ENCODE peak calls at places on chromosome 13, in six cellular contexts. M is A549, U is GM12878, S is endothelial cell of umbilical vein, I is HepG2, Y is K562. E is an unnamed sample.

GRCh38 chr13:113882266-113882627 is 18.4 kb upstream of the GAS6 start:
- DNase-seq in M (no peak), U (no peak), S (peak), I (no peak), Y (no peak), E (no peak)

GRCh38 chr13:50244913-50245574 is 229.8 kb downstream of the KCNRG start:
- DNase-seq in M (peak), U (peak), S (peak), I (peak), Y (peak), E (peak)

GRCh38 chr13:59475911-59476310 is 687.8 kb downstream of the DIAPH3 start:
- DNase-seq in M (no peak), U (no peak), S (peak), I (no peak), Y (no peak), E (no peak)

GRCh38 chr13:100128373-100128772 is 39.5 kb downstream of the PCCA start:
- DNase-seq in M (peak), U (no peak), S (no peak), I (peak), Y (no peak), E (peak)

GRCh38 chr13:38730332-38730731 is 43.5 kb downstream of the FREM2 start:
- DNase-seq in M (no peak), U (no peak), S (no peak), I (no peak), Y (no peak), E (no peak)

GRCh38 chr13:90414691-90415596 is 932.5 kb upstream of the MIR17HG start:
- DNase-seq in M (peak), U (no peak), S (peak), I (no peak), Y (no peak), E (peak)

GRCh38 chr13:98370806-98371553 is 193.9 kb upstream of the RNF113B start:
- DNase-seq in M (no peak), U (no peak), S (no peak), I (no peak), Y (no peak), E (no peak)

GRCh38 chr13:109790951-109791605 is 4.7 kb upstream of the IRS2 start:
- DNase-seq in M (peak), U (no peak), S (peak), I (peak), Y (no peak), E (peak)

GRCh38 chr13:99182439-99182838 is 18.2 kb upstream of the UBAC2 start:
- DNase-seq in M (no peak), U (no peak), S (no peak), I (no peak), Y (no peak), E (peak)

GRCh38 chr13:19601749-19602725 is 31.4 kb upstream of the MPHOSPH8 start:
- DNase-seq in M (peak), U (no peak), S (peak), I (peak), Y (peak), E (peak)

GRCh38 chr13:36804588-36804987 is 14.4 kb upstream of the RFXAP start:
- DNase-seq in M (no peak), U (no peak), S (no peak), I (no peak), Y (no peak), E (no peak)

GRCh38 chr13:41496420-41497234 is 39.3 kb downstream of the RGCC start:
- DNase-seq in M (no peak), U (no peak), S (no peak), I (no peak), Y (no peak), E (no peak)

GRCh38 chr13:22061371-22061805 is 390.5 kb downstream of the FGF9 start:
- DNase-seq in M (no peak), U (peak), S (no peak), I (no peak), Y (no peak), E (no peak)

GRCh38 chr13:46675016-46675415 is 121.9 kb downstream of the ESD start:
- DNase-seq in M (no peak), U (no peak), S (peak), I (no peak), Y (no peak), E (no peak)

GRCh38 chr13:49026851-49027250 is 51.1 kb downstream of the FNDC3A start:
- DNase-seq in M (no peak), U (no peak), S (no peak), I (no peak), Y (no peak), E (no peak)

GRCh38 chr13:40148103-40148502 is 492.6 kb downstream of the COG6 start:
- DNase-seq in M (no peak), U (no peak), S (no peak), I (no peak), Y (no peak), E (no peak)

GRCh38 chr13:82833928-82834327 is 1048.3 kb downstream of the SLITRK1 start:
- DNase-seq in M (no peak), U (no peak), S (no peak), I (no peak), Y (no peak), E (no peak)

GRCh38 chr13:64305246-64305645 is 2889.6 kb upstream of the PCDH20 start:
- DNase-seq in M (no peak), U (no peak), S (no peak), I (no peak), Y (no peak), E (no peak)

GRCh38 chr13:92135509-92135908 is 737.1 kb downstream of the GPC5 start:
- DNase-seq in M (no peak), U (no peak), S (no peak), I (no peak), Y (no peak), E (no peak)

GRCh38 chr13:50081106-50081898 is 66.1 kb downstream of the KCNRG start:
- DNase-seq in M (peak), U (no peak), S (peak), I (no peak), Y (peak), E (peak)

GRCh38 chr13:98775844-98776598 is 23.5 kb upstream of the SLC15A1 start:
- DNase-seq in M (peak), U (no peak), S (no peak), I (peak), Y (peak), E (no peak)

GRCh38 chr13:101925731-101926130 is 473.3 kb downstream of the ITGBL1 start:
- DNase-seq in M (no peak), U (no peak), S (no peak), I (no peak), Y (no peak), E (no peak)

GRCh38 chr13:93861818-93862217 is 617.7 kb downstream of the DCT start:
- DNase-seq in M (peak), U (no peak), S (no peak), I (no peak), Y (no peak), E (no peak)

GRCh38 chr13:71618154-71618553 is 248.8 kb downstream of the DACH1 start:
- DNase-seq in M (no peak), U (no peak), S (peak), I (no peak), Y (no peak), E (no peak)

GRCh38 chr13:42880241-42880640 is 98.9 kb downstream of the FAM216B start:
- DNase-seq in M (no peak), U (no peak), S (no peak), I (no peak), Y (no peak), E (no peak)

GRCh38 chr13:40579535-40579934 is 86.9 kb downstream of the FOXO1 start:
- DNase-seq in M (no peak), U (no peak), S (no peak), I (no peak), Y (no peak), E (no peak)

GRCh38 chr13:37173214-37173613 is 67.8 kb upstream of the CSNK1A1L start:
- DNase-seq in M (no peak), U (no peak), S (no peak), I (no peak), Y (no peak), E (no peak)

GRCh38 chr13:46380242-46380641 is 6.8 kb downstream of the RUBCNL start:
- DNase-seq in M (no peak), U (no peak), S (no peak), I (no peak), Y (no peak), E (no peak)

GRCh38 chr13:47287291-47287751 is 390.5 kb upstream of the HTR2A start:
- DNase-seq in M (no peak), U (no peak), S (no peak), I (no peak), Y (no peak), E (no peak)

GRCh38 chr13:77876176-77876575 is 42.5 kb downstream of the EDNRB start:
- DNase-seq in M (no peak), U (no peak), S (no peak), I (no peak), Y (no peak), E (no peak)

GRCh38 chr13:52010890-52011689 is at the start of gene ATP7B:
- DNase-seq in M (peak), U (no peak), S (peak), I (peak), Y (peak), E (peak)

GRCh38 chr13:48562296-48563066 is 29.6 kb upstream of the RCBTB2 start:
- DNase-seq in M (no peak), U (peak), S (no peak), I (no peak), Y (no peak), E (peak)

GRCh38 chr13:37209621-37210020 is 104.2 kb upstream of the CSNK1A1L start:
- DNase-seq in M (no peak), U (no peak), S (no peak), I (no peak), Y (no peak), E (peak)

GRCh38 chr13:51912511-51913225 is 50.9 kb downstream of the CCDC70 start:
- DNase-seq in M (no peak), U (no peak), S (no peak), I (no peak), Y (no peak), E (peak)

GRCh38 chr13:85896516-85897450 is 97.6 kb upstream of the SLITRK6 start:
- DNase-seq in M (peak), U (no peak), S (no peak), I (no peak), Y (no peak), E (peak)

GRCh38 chr13:96768524-96768923 is 225.8 kb downstream of the OXGR1 start:
- DNase-seq in M (no peak), U (no peak), S (no peak), I (no peak), Y (no peak), E (no peak)
- TF ChIP-seq MYC in M (no peak), U (no peak), S (no peak), I (no peak), Y (no peak), E (no peak)

DNA sequence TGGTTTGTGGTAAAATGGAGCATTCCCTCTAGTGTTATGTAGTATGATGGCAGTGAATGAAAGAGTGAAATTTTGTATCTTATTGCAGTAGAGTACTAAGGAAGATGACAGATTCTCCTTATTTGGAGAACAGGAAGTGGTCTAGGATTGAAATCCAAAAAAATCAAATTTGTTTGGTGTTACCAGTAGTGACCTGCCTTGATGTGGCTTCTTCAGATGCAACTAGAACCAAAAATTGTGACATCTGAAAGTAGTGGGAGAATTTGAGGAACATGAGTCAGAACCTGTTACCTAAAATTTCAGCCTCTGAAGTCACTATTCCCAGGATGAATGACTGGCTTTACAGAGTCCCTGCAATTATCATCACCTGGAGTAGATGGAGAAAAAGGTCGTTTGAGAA is 165.9 kb downstream of the KLF5 start:
- DNase-seq in M (no peak), U (no peak), S (no peak), I (no peak), Y (no peak), E (peak)
- TF ChIP-seq MYC in M (no peak), U (no peak), S (no peak), I (no peak), Y (no peak), E (no peak)

GRCh38 chr13:69856331-69856730 is 251.3 kb upstream of the ATXN8OS start:
- DNase-seq in M (no peak), U (no peak), S (peak), I (no peak), Y (no peak), E (no peak)

DNA sequence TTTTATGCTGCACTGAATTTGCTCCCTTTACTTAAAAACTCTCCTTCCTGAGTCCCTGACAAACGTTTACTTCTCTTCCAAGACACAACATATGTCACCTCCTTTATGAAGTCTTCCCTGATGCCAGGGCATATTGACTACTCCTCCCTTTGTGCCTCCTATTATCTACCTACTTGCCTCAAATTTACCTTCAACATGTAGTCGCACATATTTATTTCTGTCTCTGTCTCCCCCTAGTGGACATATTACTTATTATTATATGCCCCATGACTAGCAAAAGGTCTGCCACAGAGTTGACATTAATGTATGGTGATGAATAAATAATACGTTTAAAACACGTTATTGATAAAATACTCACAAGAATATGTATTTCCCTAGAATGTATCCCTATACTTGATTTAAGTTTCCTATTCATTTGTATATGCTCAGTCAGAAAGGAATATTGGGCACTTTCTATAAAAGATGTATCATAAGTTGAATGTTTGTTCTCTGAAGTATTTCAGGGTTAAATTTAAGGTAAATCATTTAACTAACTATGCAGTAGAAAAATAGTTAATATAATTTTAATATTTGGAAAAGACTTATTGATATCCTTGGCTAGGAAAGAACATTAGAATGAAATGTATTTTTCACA is 250.3 kb upstream of the ATXN8OS start:
- DNase-seq in M (peak), U (peak), S (peak), I (peak), Y (peak), E (peak)
- TF ChIP-seq MYC in M (no peak), U (no peak), S (no peak), I (no peak), Y (no peak), E (no peak)

GRCh38 chr13:108322206-108322824 is 52.8 kb downstream of the TNFSF13B start:
- DNase-seq in M (peak), U (peak), S (peak), I (peak), Y (peak), E (peak)
- TF ChIP-seq MYC in M (no peak), U (no peak), S (no peak), I (no peak), Y (no peak), E (no peak)

GRCh38 chr13:60957816-60958215 is 457.8 kb downstream of the PCDH20 start:
- DNase-seq in M (no peak), U (no peak), S (no peak), I (no peak), Y (no peak), E (no peak)

DNA sequence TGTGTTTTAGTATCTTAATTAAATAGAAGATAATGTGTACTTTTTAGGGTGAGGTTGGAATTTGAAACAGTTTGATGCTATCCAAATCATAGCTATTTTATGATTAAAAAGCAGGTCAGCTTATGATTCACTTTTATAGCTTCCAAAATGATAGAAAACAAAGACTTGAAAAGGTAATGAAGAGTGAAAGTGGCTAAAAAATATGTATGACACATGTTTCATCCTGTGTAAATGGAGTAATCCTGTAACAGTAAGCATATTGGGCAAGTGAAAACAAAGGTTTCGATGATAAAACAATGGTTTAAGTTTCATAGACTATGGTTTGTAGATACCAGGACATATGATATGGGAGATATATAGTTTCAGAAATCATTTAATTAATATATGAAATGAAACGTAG is 456.2 kb downstream of the PCDH20 start:
- DNase-seq in M (no peak), U (no peak), S (no peak), I (no peak), Y (no peak), E (no peak)
- TF ChIP-seq MYC in M (no peak), U (no peak), S (no peak), I (no peak), Y (no peak), E (no peak)

DNA sequence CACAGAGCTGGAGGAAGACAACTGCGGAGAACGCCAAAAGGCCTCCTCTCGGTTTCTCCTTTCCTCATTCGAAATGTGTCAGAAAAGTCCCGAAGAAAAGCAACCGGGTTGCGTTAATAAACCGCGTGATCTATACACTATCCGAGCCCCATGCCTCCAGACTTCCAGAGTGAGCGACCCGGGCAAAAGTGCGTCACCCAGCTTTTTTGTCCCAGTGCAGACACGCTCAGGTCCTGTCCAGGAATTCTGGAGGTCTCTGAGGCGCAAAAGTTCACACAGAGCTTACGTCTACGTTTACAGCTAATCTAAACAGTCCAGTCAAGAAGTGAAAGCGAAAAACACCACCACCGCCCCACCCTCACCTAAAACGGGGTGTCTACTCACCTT is 368 bp downstream of the N4BP2L2 start:
- DNase-seq in M (no peak), U (no peak), S (no peak), I (peak), Y (peak), E (no peak)
- TF ChIP-seq MYC in M (no peak), U (no peak), S (no peak), I (no peak), Y (no peak), E (no peak)

GRCh38 chr13:97266328-97266727 is 44.2 kb downstream of the MBNL2 start:
- DNase-seq in M (no peak), U (no peak), S (no peak), I (no peak), Y (no peak), E (no peak)
- TF ChIP-seq MYC in M (no peak), U (no peak), S (no peak), I (no peak), Y (no peak), E (no peak)

GRCh38 chr13:73304442-73304841 is 245.6 kb downstream of the KLF5 start:
- DNase-seq in M (no peak), U (no peak), S (no peak), I (no peak), Y (no peak), E (no peak)
- TF ChIP-seq MYC in M (no peak), U (no peak), S (no peak), I (no peak), Y (no peak), E (no peak)

GRCh38 chr13:111858571-111858970 is 208.4 kb upstream of the SOX1 start:
- DNase-seq in M (no peak), U (no peak), S (no peak), I (no peak), Y (no peak), E (no peak)
- TF ChIP-seq MYC in M (no peak), U (no peak), S (no peak), I (no peak), Y (no peak), E (no peak)

E was measured in NB4.